ENCODE peak calls at places on chromosome 22, in six cellular contexts. W is kidney; S is right atrium auricular region; Y is HCT116; C is CD8-positive, alpha-beta T cell; M is Peyer's patch. L is an unnamed sample. For H3K36me3, the result is how much of the 10 kb centered on the place peaks cover.

GRCh38 chr22:50139843-50140415 is 30.6 kb upstream of the PANX2 start:
- DNase-seq in W (no peak), S (no peak), Y (no peak), C (no peak), M (no peak), L (no peak)

GRCh38 chr22:46791201-46791731 is 28.8 kb downstream of the TBC1D22A start:
- DNase-seq in W (peak), S (peak), Y (no peak), C (peak), M (peak), L (peak)

GRCh38 chr22:17637490-17638181 is 921 bp upstream of the BCL2L13 start:
- DNase-seq in W (no peak), S (no peak), Y (no peak), C (no peak), M (no peak), L (no peak)

GRCh38 chr22:17869285-17870096 is 95.2 kb upstream of the BID start:
- DNase-seq in W (no peak), S (no peak), Y (no peak), C (no peak), M (peak), L (no peak)

GRCh38 chr22:19636696-19637355 is 77.5 kb upstream of the SEPTIN5 start:
- DNase-seq in W (no peak), S (no peak), Y (no peak), C (no peak), M (peak), L (no peak)

GRCh38 chr22:23220485-23221350 is 40.4 kb downstream of the BCR start:
- DNase-seq in W (peak), S (no peak), Y (no peak), C (no peak), M (no peak), L (no peak)

GRCh38 chr22:19645391-19645790 is 68.9 kb upstream of the SEPTIN5 start:
- DNase-seq in W (no peak), S (no peak), Y (no peak), C (no peak), M (peak), L (no peak)

GRCh38 chr22:44424867-44425351 is 73.1 kb downstream of the RTL6 start:
- DNase-seq in W (no peak), S (no peak), Y (no peak), C (no peak), M (no peak), L (peak)

GRCh38 chr22:50625568-50626313 is 2.2 kb downstream of the ARSA start:
- DNase-seq in W (peak), S (no peak), Y (no peak), C (no peak), M (no peak), L (no peak)

GRCh38 chr22:49968313-49968830 is 7.8 kb downstream of the PIM3 start:
- DNase-seq in W (peak), S (no peak), Y (no peak), C (no peak), M (peak), L (no peak)

GRCh38 chr22:19817561-19818263 is 37.0 kb downstream of the GNB1L start:
- DNase-seq in W (peak), S (peak), Y (no peak), C (no peak), M (peak), L (no peak)

GRCh38 chr22:36377022-36377631 is 10.6 kb downstream of the MYH9 start:
- DNase-seq in W (no peak), S (no peak), Y (no peak), C (no peak), M (peak), L (no peak)

DNA sequence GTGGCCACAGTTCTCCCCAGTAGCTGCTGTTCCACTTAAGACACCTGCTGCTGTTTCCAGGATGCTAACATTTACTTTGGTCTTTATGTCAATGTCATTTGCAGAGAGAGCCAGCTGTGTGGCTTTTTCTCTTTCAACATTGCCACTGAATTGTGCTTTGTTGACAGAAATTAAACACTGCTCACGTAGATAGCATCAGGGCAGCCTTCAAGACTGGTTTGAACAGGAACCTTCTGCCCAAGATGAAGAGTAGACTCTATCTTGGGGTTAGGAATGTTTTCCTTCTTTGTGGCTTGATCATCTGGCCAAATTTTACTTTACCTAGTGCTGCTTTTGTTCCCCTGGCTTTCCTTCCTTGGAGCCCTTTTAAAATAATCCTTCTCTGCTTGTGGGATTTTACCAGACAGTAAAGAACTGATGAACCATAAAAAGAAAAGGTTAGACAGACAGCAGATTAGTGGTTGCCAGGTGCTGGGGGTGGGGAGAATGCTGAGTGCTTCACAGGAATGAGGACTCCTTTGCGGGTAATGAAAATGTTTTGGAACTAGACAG is 22.6 kb upstream of the XBP1 start:
- DNase-seq in W (peak), S (no peak), Y (no peak), C (no peak), M (no peak), L (no peak)
- H3K27ac ChIP-seq in W (peak), S (no peak), Y (no peak), C (peak), M (peak), L (no peak)

DNA sequence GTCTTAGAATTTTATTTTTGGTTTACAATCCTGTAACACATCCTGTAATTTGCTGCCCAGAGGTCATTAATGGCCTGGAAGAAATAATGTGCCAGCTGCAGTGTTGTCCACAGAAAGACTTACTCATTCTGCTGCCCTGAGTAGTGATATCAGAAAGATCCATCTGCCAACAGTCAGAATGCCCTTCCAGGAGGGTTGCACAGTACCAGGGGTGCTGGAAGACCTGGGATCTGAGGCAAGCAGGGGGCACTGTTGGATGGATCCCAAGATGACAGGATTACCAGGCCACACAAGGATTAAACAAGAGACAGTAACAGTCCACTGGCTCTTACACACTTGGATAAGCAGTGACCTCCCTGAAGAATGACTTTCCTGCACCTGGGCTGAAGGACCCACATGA is 93.8 kb upstream of the TOP3B start:
- DNase-seq in W (no peak), S (peak), Y (no peak), C (no peak), M (no peak), L (no peak)
- H3K36me3 ChIP-seq in W (under half), S (under half), Y (under half), C (under half), M (under half), L (under half)

DNA sequence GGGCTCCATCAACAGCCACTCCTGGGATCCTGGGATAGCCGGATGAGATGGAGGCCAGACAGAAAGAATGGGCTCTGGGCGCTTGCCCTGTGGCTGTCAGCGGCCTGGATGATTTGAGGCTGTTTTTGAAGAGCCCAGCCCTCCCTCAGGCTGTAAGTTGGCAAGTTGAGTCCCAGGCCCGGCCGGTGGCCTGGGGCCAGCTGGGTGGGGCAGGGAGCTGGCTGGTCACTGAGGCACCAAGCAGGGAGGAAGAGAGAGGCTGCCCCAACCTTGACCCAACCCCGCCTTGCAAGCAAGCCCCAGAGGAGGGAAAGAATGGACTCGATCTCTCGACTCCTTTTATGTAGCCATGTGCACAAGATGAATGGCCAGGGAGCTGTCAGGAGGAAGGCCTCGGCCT is 34.9 kb downstream of the RIBC2 start:
- DNase-seq in W (no peak), S (peak), Y (no peak), C (no peak), M (no peak), L (no peak)
- H3K27ac ChIP-seq in W (no peak), S (peak), Y (no peak), C (no peak), M (no peak), L (no peak)

GRCh38 chr22:41353862-41354575 is 27.7 kb upstream of the TEF start:
- DNase-seq in W (no peak), S (no peak), Y (no peak), C (no peak), M (no peak), L (no peak)

GRCh38 chr22:41350087-41350486 is 31.7 kb upstream of the TEF start:
- DNase-seq in W (no peak), S (no peak), Y (no peak), C (no peak), M (no peak), L (no peak)

GRCh38 chr22:41351011-41351410 is 30.7 kb upstream of the TEF start:
- DNase-seq in W (no peak), S (no peak), Y (no peak), C (no peak), M (no peak), L (no peak)

GRCh38 chr22:41354979-41355378 is 26.8 kb upstream of the TEF start:
- DNase-seq in W (no peak), S (no peak), Y (no peak), C (no peak), M (no peak), L (no peak)

GRCh38 chr22:41352058-41352457 is 29.7 kb upstream of the TEF start:
- DNase-seq in W (no peak), S (no peak), Y (peak), C (no peak), M (no peak), L (no peak)
- H3K36me3 ChIP-seq in W (under half), S (half or more), Y (under half), C (under half), M (under half), L (under half)

GRCh38 chr22:37418627-37419369 is 8.5 kb downstream of the ELFN2 start:
- DNase-seq in W (peak), S (no peak), Y (no peak), C (no peak), M (no peak), L (no peak)
- H3K27ac ChIP-seq in W (no peak), S (no peak), Y (no peak), C (no peak), M (no peak), L (no peak)

GRCh38 chr22:29668681-29669080 is 51.1 kb upstream of the CABP7 start:
- DNase-seq in W (no peak), S (no peak), Y (no peak), C (no peak), M (no peak), L (no peak)

GRCh38 chr22:29673361-29673760 is 46.4 kb upstream of the CABP7 start:
- DNase-seq in W (no peak), S (no peak), Y (no peak), C (no peak), M (no peak), L (no peak)

GRCh38 chr22:29670615-29671014 is 49.2 kb upstream of the CABP7 start:
- DNase-seq in W (no peak), S (no peak), Y (no peak), C (no peak), M (peak), L (no peak)

GRCh38 chr22:29679316-29679715 is 40.5 kb upstream of the CABP7 start:
- DNase-seq in W (no peak), S (no peak), Y (no peak), C (no peak), M (no peak), L (no peak)

DNA sequence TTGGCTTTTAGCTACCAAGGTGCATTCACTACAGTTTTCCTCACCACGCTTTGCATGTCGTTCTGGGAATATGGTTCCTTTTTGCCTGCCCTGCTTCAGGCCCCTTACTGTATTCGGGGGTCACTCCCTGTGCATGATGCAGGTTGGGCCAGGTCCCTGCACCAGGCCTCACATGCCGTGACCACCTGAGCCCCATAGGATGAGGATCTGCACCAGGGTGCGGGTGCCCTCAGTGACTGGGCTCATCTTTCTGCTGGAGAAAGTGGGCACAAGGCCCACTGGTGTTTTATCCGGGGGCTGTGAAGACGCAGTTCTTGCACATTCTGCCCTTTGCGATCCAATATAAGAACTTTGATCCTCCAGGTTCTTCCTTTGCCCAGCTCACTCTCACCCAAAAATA is 45.7 kb upstream of the CABP7 start:
- DNase-seq in W (no peak), S (no peak), Y (no peak), C (no peak), M (no peak), L (no peak)
- H3K36me3 ChIP-seq in W (under half), S (half or more), Y (half or more), C (half or more), M (under half), L (half or more)

GRCh38 chr22:42168476-42168875 is 37.9 kb upstream of the CYP2D6 start:
- DNase-seq in W (no peak), S (no peak), Y (no peak), C (no peak), M (no peak), L (no peak)
- H3K27ac ChIP-seq in W (no peak), S (no peak), Y (no peak), C (no peak), M (no peak), L (no peak)

L was measured in CD8-positive, alpha-beta memory T cell.